ENCODE peak calls at places on chromosomes 12 and 14, in nine cellular contexts. M, H, G, W, J, V, N, O and Z are unnamed samples.

GRCh38 chr12:65205886-65206285 is 36.5 kb downstream of the LEMD3 start:
- DNase-seq in M (no peak), G (no peak), J (no peak), N (no peak), V (no peak), H (no peak), O (no peak), W (no peak), Z (no peak)

GRCh38 chr14:57486767-57487379 is 6.8 kb downstream of the CCDC198 start:
- DNase-seq in V (no peak), J (peak; percentile 41), M (peak; percentile 72), W (no peak), O (peak; percentile 21), G (no peak), H (no peak), N (no peak), Z (peak; percentile 6)

GRCh38 chr12:21456291-21456780 is 18.9 kb downstream of the PYROXD1 start:
- DNase-seq in N (no peak), O (no peak), W (no peak), V (peak; percentile 18), J (no peak), H (no peak), M (no peak), G (no peak), Z (no peak)

GRCh38 chr12:89863332-89863938 is 154.8 kb upstream of the ATP2B1 start:
- DNase-seq in N (no peak), H (no peak), V (no peak), J (no peak), G (no peak), W (no peak), O (no peak), M (no peak), Z (no peak)

GRCh38 chr12:91383106-91383505 is 200.5 kb upstream of the DCN start:
- DNase-seq in G (no peak), H (no peak), M (no peak), J (no peak), O (no peak), V (no peak), W (no peak), N (peak; percentile 20), Z (no peak)

GRCh38 chr14:94113073-94113472 is 2.5 kb downstream of the IFI27 start:
- DNase-seq in G (no peak), J (no peak), V (no peak), N (no peak), W (no peak), O (no peak), M (no peak), H (no peak), Z (no peak)

GRCh38 chr12:24307716-24308335 is 358.4 kb upstream of the SOX5 start:
- DNase-seq in N (no peak), J (no peak), G (no peak), W (peak; percentile 45), H (no peak), O (no peak), M (no peak), V (no peak), Z (no peak)

GRCh38 chr12:42892702-42893101 is 303.2 kb upstream of the PRICKLE1 start:
- DNase-seq in O (no peak), V (no peak), G (no peak), J (no peak), H (no peak), W (no peak), M (no peak), N (no peak), Z (no peak)

GRCh38 chr14:63852817-63853730 is at the start of gene SYNE2:
- DNase-seq in G (peak; percentile 86), N (peak; percentile 79), W (peak; percentile 83), J (peak; percentile 55), V (peak; percentile 81), M (peak; percentile 94), H (peak; percentile 48), O (peak; percentile 85), Z (peak; percentile 87)
- TF ChIP-seq CTCF in G (no peak), N (peak; percentile 68), W (peak; percentile 34), J (no peak), V (peak; percentile 19), M (peak; percentile 37), H (no peak), O (peak; percentile 40), Z (no peak)

DNA sequence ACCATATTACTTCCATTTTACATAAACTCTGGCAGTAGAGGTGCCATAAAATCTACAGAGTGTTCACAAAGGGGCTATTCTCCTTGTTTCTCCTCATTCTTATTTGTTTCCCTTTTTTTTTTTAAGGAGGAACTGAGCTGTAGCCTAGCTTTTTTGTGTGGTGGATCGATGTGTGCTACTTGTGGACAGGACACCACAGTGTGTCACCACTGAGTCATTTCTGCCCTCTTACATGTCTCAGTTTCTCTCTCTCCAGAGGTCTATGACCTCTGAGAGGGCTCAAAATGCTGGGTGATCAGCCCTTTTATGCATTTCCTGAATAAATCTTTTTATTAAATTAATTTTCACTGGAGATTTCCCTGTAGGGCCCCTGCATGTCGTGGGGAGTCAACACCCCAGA is 370.2 kb downstream of the ADGRD1 start:
- DNase-seq in M (no peak), G (no peak), J (no peak), W (no peak), O (no peak), N (no peak), H (no peak), V (no peak), Z (no peak)
- TF ChIP-seq CTCF in M (no peak), G (no peak), J (no peak), W (no peak), O (no peak), N (no peak), H (no peak), V (no peak), Z (no peak)

GRCh38 chr12:79508622-79509021 is 182.1 kb downstream of the PAWR start:
- DNase-seq in H (no peak), N (no peak), W (no peak), G (no peak), V (no peak), J (no peak), O (no peak), M (no peak), Z (no peak)
- TF ChIP-seq CTCF in H (no peak), N (no peak), W (no peak), G (no peak), V (no peak), J (no peak), O (no peak), M (peak; percentile 4), Z (no peak)

DNA sequence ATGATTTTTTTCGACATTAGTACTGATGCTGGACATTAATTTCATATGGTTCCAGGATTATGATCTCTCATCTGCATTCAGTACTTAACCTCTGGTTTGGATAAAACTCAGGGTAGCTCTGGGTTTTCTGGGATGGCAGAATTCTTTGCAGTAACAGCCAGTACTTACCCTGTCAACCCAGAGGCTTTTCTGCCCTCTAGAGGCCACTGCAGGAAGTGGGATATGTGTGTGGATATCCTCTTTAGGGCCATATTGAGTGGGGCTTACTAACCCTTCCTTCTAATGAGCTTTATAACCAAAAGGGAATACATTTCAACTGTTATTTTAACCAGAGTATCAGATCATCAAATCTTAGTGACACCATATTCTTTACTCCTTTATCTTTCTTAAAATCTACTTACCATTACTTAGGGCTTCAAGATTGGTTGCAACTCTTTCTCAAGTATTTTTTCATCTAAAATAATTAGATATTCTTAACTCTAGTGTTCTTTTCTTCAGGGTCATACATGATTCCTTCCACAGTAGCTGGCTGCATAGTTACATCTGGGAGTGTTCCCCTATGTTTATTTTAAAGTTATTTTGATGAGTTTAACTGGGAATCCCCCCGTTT is 488.0 kb upstream of the STXBP6 start:
- DNase-seq in W (no peak), N (no peak), M (peak; percentile 66), O (peak; percentile 69), J (no peak), G (peak; percentile 52), H (no peak), V (no peak), Z (peak; percentile 64)
- TF ChIP-seq CTCF in W (peak; percentile 45), N (no peak), M (peak; percentile 86), O (peak; percentile 29), J (peak; percentile 27), G (peak; percentile 38), H (no peak), V (no peak), Z (peak; percentile 72)

DNA sequence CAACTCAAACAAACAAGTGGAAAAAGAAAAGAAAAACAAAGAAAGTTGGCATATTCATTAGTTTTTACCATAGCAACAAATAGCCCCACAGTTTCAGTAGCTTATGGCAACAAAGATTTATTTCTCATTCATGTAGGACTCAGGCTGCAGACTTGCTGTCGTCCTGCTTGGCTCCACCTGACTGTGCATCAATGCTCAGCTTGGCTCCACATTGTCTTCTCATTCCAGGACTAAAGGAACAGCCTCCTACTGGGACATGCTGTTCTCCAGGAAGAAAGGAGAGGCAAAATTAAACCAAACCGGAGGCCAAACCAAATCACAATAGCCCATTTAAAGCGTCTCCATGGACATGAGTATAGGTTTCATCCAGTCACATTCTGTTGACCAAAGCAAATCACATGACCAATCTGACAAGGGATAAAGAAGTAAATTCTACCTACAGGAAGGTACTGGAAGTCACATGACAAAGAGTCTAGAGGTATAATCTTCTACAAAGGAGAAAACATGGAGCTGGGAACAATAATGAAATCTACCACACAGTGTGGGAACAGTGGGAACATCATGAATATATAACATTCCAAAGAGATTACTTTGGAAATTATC is 222.5 kb downstream of the PIK3C2G start:
- DNase-seq in N (no peak), G (no peak), W (no peak), J (no peak), O (no peak), M (peak; percentile 65), V (no peak), H (no peak), Z (no peak)
- TF ChIP-seq CTCF in N (no peak), G (no peak), W (no peak), J (no peak), O (no peak), M (no peak), V (no peak), H (no peak), Z (no peak)

GRCh38 chr14:75303415-75303814 is 24.8 kb downstream of the FOS start:
- DNase-seq in J (peak; percentile 31), H (peak; percentile 67), N (peak; percentile 61), G (peak; percentile 65), V (no peak), M (peak; percentile 83), W (peak; percentile 70), O (peak; percentile 72), Z (peak; percentile 68)
- TF ChIP-seq CTCF in J (peak; percentile 96), H (peak; percentile 95), N (peak; percentile 87), G (peak; percentile 79), V (peak; percentile 77), M (peak; percentile 91), W (peak; percentile 83), O (peak; percentile 62), Z (peak; percentile 85)